ENCODE peak calls at places on chromosomes 4 and X, in four cellular contexts. Y is GM12878, M is K562, O is HL-60. W is an unnamed sample.

GRCh38 chr4:142264961-142265360 is 581.1 kb downstream of the INPP4B start:
- DNase-seq in Y (no peak), M (no peak), O (no peak), W (no peak)

GRCh38 chr4:37741564-37741963 is 55.4 kb upstream of the RELL1 start:
- DNase-seq in Y (no peak), M (no peak), O (no peak), W (no peak)

GRCh38 chr4:185222598-185222997 is 13.2 kb downstream of the SNX25 start:
- DNase-seq in Y (no peak), M (no peak), O (no peak), W (no peak)

GRCh38 chr4:38368612-38369011 is 295.4 kb upstream of the KLF3 start:
- DNase-seq in Y (no peak), M (no peak), O (no peak), W (no peak)

GRCh38 chrX:113048896-113049295 is 208.3 kb upstream of the AMOT start:
- DNase-seq in Y (no peak), M (no peak), O (no peak), W (no peak)

GRCh38 chrX:140040397-140040796 is 75.1 kb upstream of the CXorf66 start:
- DNase-seq in Y (no peak), M (no peak), O (no peak), W (no peak)

GRCh38 chr4:1939664-1940509 is 68.7 kb downstream of the NSD2 start:
- DNase-seq in Y (no peak), M (no peak), O (no peak), W (no peak)

GRCh38 chr4:107562306-107562705 is 157.7 kb downstream of the PAPSS1 start:
- DNase-seq in Y (no peak), M (no peak), O (no peak), W (no peak)

GRCh38 chr4:40283968-40284367 is 51.2 kb upstream of the CHRNA9 start:
- DNase-seq in Y (no peak), M (no peak), O (no peak), W (no peak)

GRCh38 chr4:67332627-67333026 is 212.7 kb downstream of the CENPC start:
- DNase-seq in Y (no peak), M (peak), O (no peak), W (no peak)

GRCh38 chrX:10617964-10618342 is 2.4 kb downstream of the MID1 start:
- DNase-seq in Y (no peak), M (no peak), O (no peak), W (no peak)

GRCh38 chrX:77014655-77015377 is 432.4 kb upstream of the FGF16 start:
- DNase-seq in Y (no peak), M (no peak), O (no peak), W (no peak)

GRCh38 chrX:15973299-15973698 is 118.7 kb upstream of the AP1S2 start:
- DNase-seq in Y (peak), M (peak), O (peak), W (no peak)

GRCh38 chr4:2651998-2652397 is 104.1 kb downstream of the TNIP2 start:
- DNase-seq in Y (no peak), M (no peak), O (no peak), W (no peak)

GRCh38 chrX:28273751-28274150 is 292.5 kb upstream of the DCAF8L1 start:
- DNase-seq in Y (no peak), M (no peak), O (no peak), W (no peak)

GRCh38 chrX:37879692-37880091 is 32.3 kb upstream of the DYNLT3 start:
- DNase-seq in Y (no peak), M (no peak), O (no peak), W (no peak)

GRCh38 chr4:24680746-24681145 is 96.4 kb upstream of the DHX15 start:
- DNase-seq in Y (no peak), M (no peak), O (no peak), W (no peak)

GRCh38 chr4:77010841-77011354 is 61.3 kb downstream of the SEPTIN11 start:
- DNase-seq in Y (no peak), M (no peak), O (no peak), W (no peak)

GRCh38 chr4:154595807-154596206 is 5.3 kb upstream of the FGA start:
- DNase-seq in Y (no peak), M (no peak), O (no peak), W (no peak)

GRCh38 chr4:142778430-142778829 is 67.7 kb downstream of the INPP4B start:
- DNase-seq in Y (no peak), M (no peak), O (no peak), W (no peak)

GRCh38 chr4:154084864-154085263 is 296.0 kb upstream of the SFRP2 start:
- DNase-seq in Y (no peak), M (no peak), O (no peak), W (no peak)

GRCh38 chrX:2479420-2479780 is 21.4 kb downstream of the DHRSX start:
- DNase-seq in Y (no peak), M (no peak), O (no peak), W (no peak)

GRCh38 chrX:2474280-2474962 is 26.4 kb downstream of the DHRSX start:
- DNase-seq in Y (no peak), M (peak), O (no peak), W (no peak)

GRCh38 chrX:2471641-2472040 is 29.1 kb downstream of the DHRSX start:
- DNase-seq in Y (no peak), M (no peak), O (no peak), W (no peak)

GRCh38 chrX:2478546-2479419 is 22.0 kb downstream of the DHRSX start:
- DNase-seq in Y (no peak), M (no peak), O (no peak), W (no peak)

DNA sequence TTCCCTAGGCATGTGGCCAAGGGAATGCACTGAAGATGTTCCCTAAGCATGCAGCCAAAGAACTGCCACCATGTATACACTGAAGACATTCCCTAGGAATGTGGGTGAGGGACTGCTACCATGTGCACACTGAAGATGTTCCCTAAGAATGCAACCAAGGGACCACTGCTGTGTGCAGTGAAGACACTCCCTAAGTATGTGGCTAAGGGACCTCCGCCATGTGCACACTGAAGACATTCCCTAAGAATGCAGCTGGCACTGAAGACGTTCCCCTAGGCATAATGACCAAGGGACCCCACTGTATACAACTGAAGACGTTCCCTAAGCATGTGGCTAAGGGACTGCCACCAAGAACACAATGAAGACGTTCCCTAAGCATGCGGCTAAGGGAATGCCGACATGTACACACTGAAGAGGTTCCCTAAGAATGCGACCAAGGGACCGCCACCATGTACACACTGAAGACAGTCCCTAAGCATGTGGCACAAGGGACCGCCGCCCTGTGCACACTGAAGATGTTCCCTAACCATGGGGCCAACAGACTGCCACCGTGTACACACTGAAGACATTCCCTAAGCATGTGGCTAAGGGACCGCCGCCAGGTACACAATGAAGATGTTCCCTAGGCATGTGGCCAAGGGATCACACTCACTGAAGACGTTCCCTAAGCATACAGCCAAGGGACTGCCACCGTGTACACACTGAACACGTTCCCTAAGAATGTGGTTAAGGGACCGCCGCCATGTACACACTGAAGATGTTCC is 25.6 kb downstream of the DHRSX start:
- DNase-seq in Y (no peak), M (no peak), O (no peak), W (no peak)
- TF ChIP-seq POLR2AphosphoS5 in Y (no peak), M (no peak), O (no peak), W (no peak)

GRCh38 chrX:12701625-12702024 is 89.6 kb upstream of the PRPS2 start:
- DNase-seq in Y (peak), M (peak), O (peak), W (peak)
- TF ChIP-seq SPI1 in Y (no peak), M (no peak), O (no peak), W (no peak)

GRCh38 chr4:159046683-159047082 is 56.2 kb upstream of the RAPGEF2 start:
- DNase-seq in Y (no peak), M (peak), O (no peak), W (no peak)

GRCh38 chr4:159045321-159045720 is 57.6 kb upstream of the RAPGEF2 start:
- DNase-seq in Y (no peak), M (no peak), O (no peak), W (no peak)

GRCh38 chr4:159049780-159050375 is 53.0 kb upstream of the RAPGEF2 start:
- DNase-seq in Y (no peak), M (no peak), O (no peak), W (no peak)

GRCh38 chr4:159047478-159048165 is 55.3 kb upstream of the RAPGEF2 start:
- DNase-seq in Y (no peak), M (peak), O (no peak), W (no peak)

GRCh38 chr4:159048166-159048886 is 54.6 kb upstream of the RAPGEF2 start:
- DNase-seq in Y (no peak), M (peak), O (no peak), W (no peak)
- TF ChIP-seq POLR2AphosphoS5 in Y (no peak), M (no peak), O (no peak), W (no peak)

DNA sequence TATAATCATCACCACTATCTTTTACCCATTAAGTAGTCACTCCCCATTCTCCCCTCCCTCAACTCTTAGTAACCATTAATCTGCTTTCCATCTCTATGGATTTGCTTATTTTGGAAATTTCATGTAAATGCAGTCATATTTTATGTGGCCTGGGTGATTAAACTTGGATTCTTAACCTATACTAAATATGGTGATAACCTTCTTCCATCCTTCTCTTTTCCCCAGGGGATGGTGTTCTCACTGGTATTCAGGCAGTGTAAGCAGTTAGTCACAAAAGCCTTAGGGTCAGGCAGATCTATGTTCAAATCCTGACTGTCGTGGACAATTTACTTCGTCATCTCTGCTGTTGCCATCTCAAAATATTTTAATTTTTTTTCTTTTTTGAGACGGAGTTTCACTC is 29.6 kb downstream of the RAB40AL start:
- DNase-seq in Y (no peak), M (no peak), O (no peak), W (no peak)
- TF ChIP-seq SPI1 in Y (no peak), M (no peak), O (no peak), W (no peak)

GRCh38 chrX:137565921-137566745 is at the start of gene ZIC3:
- DNase-seq in Y (no peak), M (no peak), O (no peak), W (no peak)

GRCh38 chrX:137566746-137567473 is 983 bp downstream of the ZIC3 start:
- DNase-seq in Y (no peak), M (no peak), O (no peak), W (no peak)

GRCh38 chrX:137568741-137569469 is 3.0 kb downstream of the ZIC3 start:
- DNase-seq in Y (no peak), M (no peak), O (no peak), W (no peak)

GRCh38 chrX:137567474-137568232 is 1.7 kb downstream of the ZIC3 start:
- DNase-seq in Y (no peak), M (no peak), O (no peak), W (no peak)

GRCh38 chrX:137569470-137569891 is 3.6 kb downstream of the ZIC3 start:
- DNase-seq in Y (no peak), M (no peak), O (no peak), W (no peak)
- TF ChIP-seq POLR2AphosphoS5 in Y (no peak), M (no peak), O (no peak), W (no peak)

GRCh38 chr4:17580969-17581368 is 4.0 kb downstream of the LAP3 start:
- DNase-seq in Y (no peak), M (no peak), O (no peak), W (no peak)
- TF ChIP-seq SPI1 in Y (no peak), M (no peak), O (no peak), W (no peak)

W was measured in GM12891.